ENCODE peak calls at places on chromosome 1, in seven cellular contexts. One of them, this sample, is unnamed.

GRCh38 chr1:98102369-98103030 is 181.7 kb upstream of the DPYD start:
- DNase-seq in anterior cingulate cortex: no peak
- DNase-seq in brain microvascular endothelial cell: no peak
- DNase-seq in heart left ventricle: no peak
- DNase-seq in amniotic stem cell: no peak
- DNase-seq in stimulated activated CD4-positive, alpha-beta T cell treated with anti-CD3 and anti-CD28 coated beads, Interleukin-1b, Interleukin-23, amount 100 ng/mL, for 24 hours: no peak
- DNase-seq in psoas muscle: no peak
- DNase-seq in this sample: no peak

GRCh38 chr1:30064547-30064946 is 658.8 kb downstream of the MATN1 start:
- DNase-seq in anterior cingulate cortex: no peak
- DNase-seq in brain microvascular endothelial cell: no peak
- DNase-seq in heart left ventricle: no peak
- DNase-seq in amniotic stem cell: no peak
- DNase-seq in stimulated activated CD4-positive, alpha-beta T cell treated with anti-CD3 and anti-CD28 coated beads, Interleukin-1b, Interleukin-23, amount 100 ng/mL, for 24 hours: no peak
- DNase-seq in psoas muscle: no peak
- DNase-seq in this sample: no peak

GRCh38 chr1:15942661-15943514 is 33.0 kb downstream of the ZBTB17 start:
- DNase-seq in anterior cingulate cortex: no peak
- DNase-seq in brain microvascular endothelial cell: no peak
- DNase-seq in heart left ventricle: no peak
- DNase-seq in amniotic stem cell: no peak
- DNase-seq in stimulated activated CD4-positive, alpha-beta T cell treated with anti-CD3 and anti-CD28 coated beads, Interleukin-1b, Interleukin-23, amount 100 ng/mL, for 24 hours: no peak
- DNase-seq in psoas muscle: no peak
- DNase-seq in this sample: no peak

GRCh38 chr1:154497026-154497806 is 4.8 kb upstream of the TDRD10 start:
- DNase-seq in anterior cingulate cortex: no peak
- DNase-seq in brain microvascular endothelial cell: no peak
- DNase-seq in heart left ventricle: peak
- DNase-seq in amniotic stem cell: no peak
- DNase-seq in stimulated activated CD4-positive, alpha-beta T cell treated with anti-CD3 and anti-CD28 coated beads, Interleukin-1b, Interleukin-23, amount 100 ng/mL, for 24 hours: no peak
- DNase-seq in psoas muscle: no peak
- DNase-seq in this sample: peak

GRCh38 chr1:119966681-119967080 is 70.4 kb upstream of the ADAM30 start:
- DNase-seq in anterior cingulate cortex: no peak
- DNase-seq in brain microvascular endothelial cell: no peak
- DNase-seq in heart left ventricle: no peak
- DNase-seq in amniotic stem cell: no peak
- DNase-seq in stimulated activated CD4-positive, alpha-beta T cell treated with anti-CD3 and anti-CD28 coated beads, Interleukin-1b, Interleukin-23, amount 100 ng/mL, for 24 hours: no peak
- DNase-seq in psoas muscle: no peak
- DNase-seq in this sample: no peak

GRCh38 chr1:162878000-162878596 is 17.1 kb upstream of the CCDC190 start:
- DNase-seq in anterior cingulate cortex: peak
- DNase-seq in brain microvascular endothelial cell: peak
- DNase-seq in heart left ventricle: peak
- DNase-seq in amniotic stem cell: peak
- DNase-seq in stimulated activated CD4-positive, alpha-beta T cell treated with anti-CD3 and anti-CD28 coated beads, Interleukin-1b, Interleukin-23, amount 100 ng/mL, for 24 hours: no peak
- DNase-seq in psoas muscle: peak
- DNase-seq in this sample: peak

GRCh38 chr1:11456970-11457369 is 22.0 kb upstream of the DISP3 start:
- DNase-seq in anterior cingulate cortex: no peak
- DNase-seq in brain microvascular endothelial cell: no peak
- DNase-seq in heart left ventricle: no peak
- DNase-seq in amniotic stem cell: no peak
- DNase-seq in stimulated activated CD4-positive, alpha-beta T cell treated with anti-CD3 and anti-CD28 coated beads, Interleukin-1b, Interleukin-23, amount 100 ng/mL, for 24 hours: no peak
- DNase-seq in psoas muscle: no peak
- DNase-seq in this sample: no peak

GRCh38 chr1:182977480-182977879 is 24.5 kb upstream of the SHCBP1L start:
- DNase-seq in anterior cingulate cortex: no peak
- DNase-seq in brain microvascular endothelial cell: no peak
- DNase-seq in heart left ventricle: no peak
- DNase-seq in amniotic stem cell: no peak
- DNase-seq in stimulated activated CD4-positive, alpha-beta T cell treated with anti-CD3 and anti-CD28 coated beads, Interleukin-1b, Interleukin-23, amount 100 ng/mL, for 24 hours: no peak
- DNase-seq in psoas muscle: no peak
- DNase-seq in this sample: no peak

GRCh38 chr1:61098906-61099437 is 16.6 kb downstream of the NFIA start:
- DNase-seq in anterior cingulate cortex: no peak
- DNase-seq in brain microvascular endothelial cell: no peak
- DNase-seq in heart left ventricle: no peak
- DNase-seq in amniotic stem cell: no peak
- DNase-seq in stimulated activated CD4-positive, alpha-beta T cell treated with anti-CD3 and anti-CD28 coated beads, Interleukin-1b, Interleukin-23, amount 100 ng/mL, for 24 hours: no peak
- DNase-seq in psoas muscle: no peak
- DNase-seq in this sample: no peak

GRCh38 chr1:12124693-12125421 is 41.9 kb upstream of the TNFRSF1B start:
- DNase-seq in anterior cingulate cortex: peak
- DNase-seq in brain microvascular endothelial cell: peak
- DNase-seq in heart left ventricle: peak
- DNase-seq in amniotic stem cell: peak
- DNase-seq in stimulated activated CD4-positive, alpha-beta T cell treated with anti-CD3 and anti-CD28 coated beads, Interleukin-1b, Interleukin-23, amount 100 ng/mL, for 24 hours: peak
- DNase-seq in psoas muscle: peak
- DNase-seq in this sample: peak

GRCh38 chr1:41780322-41780721 is 138.4 kb downstream of the HIVEP3 start:
- DNase-seq in anterior cingulate cortex: no peak
- DNase-seq in brain microvascular endothelial cell: no peak
- DNase-seq in heart left ventricle: no peak
- DNase-seq in amniotic stem cell: no peak
- DNase-seq in stimulated activated CD4-positive, alpha-beta T cell treated with anti-CD3 and anti-CD28 coated beads, Interleukin-1b, Interleukin-23, amount 100 ng/mL, for 24 hours: no peak
- DNase-seq in psoas muscle: no peak
- DNase-seq in this sample: peak

GRCh38 chr1:29636936-29637335 is 400.6 kb downstream of the PTPRU start:
- DNase-seq in anterior cingulate cortex: no peak
- DNase-seq in brain microvascular endothelial cell: no peak
- DNase-seq in heart left ventricle: no peak
- DNase-seq in amniotic stem cell: no peak
- DNase-seq in stimulated activated CD4-positive, alpha-beta T cell treated with anti-CD3 and anti-CD28 coated beads, Interleukin-1b, Interleukin-23, amount 100 ng/mL, for 24 hours: no peak
- DNase-seq in psoas muscle: no peak
- DNase-seq in this sample: no peak

GRCh38 chr1:112026018-112026417 is 36.5 kb upstream of the KCND3 start:
- DNase-seq in anterior cingulate cortex: no peak
- DNase-seq in brain microvascular endothelial cell: no peak
- DNase-seq in heart left ventricle: no peak
- DNase-seq in amniotic stem cell: no peak
- DNase-seq in stimulated activated CD4-positive, alpha-beta T cell treated with anti-CD3 and anti-CD28 coated beads, Interleukin-1b, Interleukin-23, amount 100 ng/mL, for 24 hours: no peak
- DNase-seq in psoas muscle: no peak
- DNase-seq in this sample: no peak

GRCh38 chr1:106746448-106747085 is 309.9 kb upstream of the PRMT6 start:
- DNase-seq in anterior cingulate cortex: no peak
- DNase-seq in brain microvascular endothelial cell: no peak
- DNase-seq in heart left ventricle: no peak
- DNase-seq in amniotic stem cell: no peak
- DNase-seq in stimulated activated CD4-positive, alpha-beta T cell treated with anti-CD3 and anti-CD28 coated beads, Interleukin-1b, Interleukin-23, amount 100 ng/mL, for 24 hours: no peak
- DNase-seq in psoas muscle: no peak
- DNase-seq in this sample: no peak

GRCh38 chr1:27011976-27012563 is 580 bp downstream of the TENT5B start:
- DNase-seq in anterior cingulate cortex: no peak
- DNase-seq in brain microvascular endothelial cell: no peak
- DNase-seq in heart left ventricle: no peak
- DNase-seq in amniotic stem cell: no peak
- DNase-seq in stimulated activated CD4-positive, alpha-beta T cell treated with anti-CD3 and anti-CD28 coated beads, Interleukin-1b, Interleukin-23, amount 100 ng/mL, for 24 hours: no peak
- DNase-seq in psoas muscle: no peak
- DNase-seq in this sample: no peak

GRCh38 chr1:186681136-186681535 is 913 bp upstream of the PTGS2 start:
- DNase-seq in anterior cingulate cortex: no peak
- DNase-seq in brain microvascular endothelial cell: no peak
- DNase-seq in heart left ventricle: no peak
- DNase-seq in amniotic stem cell: no peak
- DNase-seq in stimulated activated CD4-positive, alpha-beta T cell treated with anti-CD3 and anti-CD28 coated beads, Interleukin-1b, Interleukin-23, amount 100 ng/mL, for 24 hours: no peak
- DNase-seq in psoas muscle: no peak
- DNase-seq in this sample: peak

GRCh38 chr1:202107321-202107761 is 15.4 kb upstream of the GPR37L1 start:
- DNase-seq in anterior cingulate cortex: no peak
- DNase-seq in brain microvascular endothelial cell: no peak
- DNase-seq in heart left ventricle: peak
- DNase-seq in amniotic stem cell: no peak
- DNase-seq in stimulated activated CD4-positive, alpha-beta T cell treated with anti-CD3 and anti-CD28 coated beads, Interleukin-1b, Interleukin-23, amount 100 ng/mL, for 24 hours: no peak
- DNase-seq in psoas muscle: no peak
- DNase-seq in this sample: peak

GRCh38 chr1:50080904-50081586 is 27.7 kb upstream of the ELAVL4 start:
- DNase-seq in anterior cingulate cortex: no peak
- DNase-seq in brain microvascular endothelial cell: no peak
- DNase-seq in heart left ventricle: no peak
- DNase-seq in amniotic stem cell: no peak
- DNase-seq in stimulated activated CD4-positive, alpha-beta T cell treated with anti-CD3 and anti-CD28 coated beads, Interleukin-1b, Interleukin-23, amount 100 ng/mL, for 24 hours: no peak
- DNase-seq in psoas muscle: no peak
- DNase-seq in this sample: peak

GRCh38 chr1:165218666-165219065 is 137.8 kb downstream of the LMX1A start:
- DNase-seq in anterior cingulate cortex: no peak
- DNase-seq in brain microvascular endothelial cell: no peak
- DNase-seq in heart left ventricle: no peak
- DNase-seq in amniotic stem cell: no peak
- DNase-seq in stimulated activated CD4-positive, alpha-beta T cell treated with anti-CD3 and anti-CD28 coated beads, Interleukin-1b, Interleukin-23, amount 100 ng/mL, for 24 hours: no peak
- DNase-seq in psoas muscle: no peak
- DNase-seq in this sample: peak

GRCh38 chr1:33094971-33095604 is 14.1 kb downstream of the AZIN2 start:
- DNase-seq in anterior cingulate cortex: peak
- DNase-seq in brain microvascular endothelial cell: peak
- DNase-seq in heart left ventricle: peak
- DNase-seq in amniotic stem cell: peak
- DNase-seq in stimulated activated CD4-positive, alpha-beta T cell treated with anti-CD3 and anti-CD28 coated beads, Interleukin-1b, Interleukin-23, amount 100 ng/mL, for 24 hours: no peak
- DNase-seq in psoas muscle: no peak
- DNase-seq in this sample: peak

GRCh38 chr1:3547055-3548005 is 64.0 kb downstream of the MEGF6 start:
- DNase-seq in anterior cingulate cortex: no peak
- DNase-seq in brain microvascular endothelial cell: no peak
- DNase-seq in heart left ventricle: no peak
- DNase-seq in amniotic stem cell: no peak
- DNase-seq in stimulated activated CD4-positive, alpha-beta T cell treated with anti-CD3 and anti-CD28 coated beads, Interleukin-1b, Interleukin-23, amount 100 ng/mL, for 24 hours: no peak
- DNase-seq in psoas muscle: no peak
- DNase-seq in this sample: peak

This sample was measured in ELF-1.